ENCODE peak calls at places on chromosome 22, in nine cellular contexts. N, M, Z, B, W, C, G, E and A are unnamed samples.

GRCh38 chr22:37239336-37240239 is 4.5 kb downstream of the RAC2 start:
- DNase-seq in N (no peak), M (no peak), Z (no peak), B (no peak), W (no peak), C (no peak), G (no peak), E (no peak), A (no peak)

GRCh38 chr22:36772451-36772850 is 3.5 kb downstream of the IFT27 start:
- DNase-seq in N (no peak), M (no peak), Z (no peak), B (no peak), W (peak), C (no peak), G (no peak), E (no peak), A (no peak)

GRCh38 chr22:41696714-41697113 is 2.6 kb upstream of the MEI1 start:
- DNase-seq in N (no peak), M (no peak), Z (no peak), B (no peak), W (peak), C (no peak), G (no peak), E (no peak), A (no peak)

GRCh38 chr22:30308518-30309230 is 18.1 kb downstream of the TBC1D10A start:
- DNase-seq in N (no peak), M (no peak), Z (peak), B (no peak), W (no peak), C (no peak), G (peak), E (no peak), A (no peak)

GRCh38 chr22:47294222-47294532 is 531.7 kb downstream of the TBC1D22A start:
- DNase-seq in N (no peak), M (no peak), Z (peak), B (no peak), W (no peak), C (no peak), G (no peak), E (no peak), A (no peak)

GRCh38 chr22:25113316-25113721 is 86.3 kb upstream of the CRYBB3 start:
- DNase-seq in N (no peak), M (no peak), Z (no peak), B (no peak), W (peak), C (peak), G (no peak), E (no peak), A (no peak)

GRCh38 chr22:42145175-42145574 is 14.6 kb upstream of the CYP2D6 start:
- DNase-seq in N (no peak), M (no peak), Z (no peak), B (no peak), W (no peak), C (no peak), G (no peak), E (no peak), A (no peak)

GRCh38 chr22:46092011-46092410 is 58.3 kb upstream of the PPARA start:
- DNase-seq in N (no peak), M (no peak), Z (peak), B (no peak), W (no peak), C (no peak), G (no peak), E (no peak), A (no peak)

GRCh38 chr22:46108564-46109473 is 41.5 kb upstream of the PPARA start:
- DNase-seq in N (no peak), M (no peak), Z (no peak), B (peak), W (no peak), C (peak), G (no peak), E (no peak), A (peak)

GRCh38 chr22:38733329-38734202 is 22.2 kb downstream of the SUN2 start:
- DNase-seq in N (no peak), M (peak), Z (peak), B (peak), W (peak), C (peak), G (peak), E (no peak), A (peak)

GRCh38 chr22:32622004-32622761 is 147.6 kb downstream of the FBXO7 start:
- DNase-seq in N (peak), M (peak), Z (no peak), B (peak), W (no peak), C (peak), G (no peak), E (peak), A (peak)

GRCh38 chr22:30282616-30283046 is 6.7 kb downstream of the CASTOR1 start:
- DNase-seq in N (no peak), M (no peak), Z (peak), B (no peak), W (no peak), C (no peak), G (no peak), E (no peak), A (no peak)

GRCh38 chr22:21839765-21840140 is 27.7 kb downstream of the MAPK1 start:
- DNase-seq in N (no peak), M (no peak), Z (no peak), B (no peak), W (no peak), C (no peak), G (no peak), E (no peak), A (no peak)

GRCh38 chr22:42317691-42318547 is 47.5 kb upstream of the TCF20 start:
- DNase-seq in N (no peak), M (no peak), Z (no peak), B (no peak), W (peak), C (no peak), G (no peak), E (no peak), A (no peak)

GRCh38 chr22:44994399-44995281 is 15.2 kb downstream of the PHF21B start:
- DNase-seq in N (no peak), M (no peak), Z (no peak), B (peak), W (no peak), C (no peak), G (no peak), E (no peak), A (no peak)

GRCh38 chr22:35315855-35316745 is 16.4 kb downstream of the TOM1 start:
- DNase-seq in N (no peak), M (peak), Z (no peak), B (no peak), W (peak), C (no peak), G (no peak), E (no peak), A (no peak)

GRCh38 chr22:39706406-39707150 is 136.0 kb downstream of the CACNA1I start:
- DNase-seq in N (no peak), M (no peak), Z (no peak), B (no peak), W (no peak), C (no peak), G (no peak), E (no peak), A (peak)

GRCh38 chr22:45844949-45845613 is 131.9 kb downstream of the WNT7B start:
- DNase-seq in N (no peak), M (no peak), Z (no peak), B (no peak), W (no peak), C (no peak), G (no peak), E (no peak), A (no peak)

GRCh38 chr22:30253205-30253852 is 6.8 kb upstream of the LIF start:
- DNase-seq in N (no peak), M (peak), Z (peak), B (no peak), W (peak), C (peak), G (peak), E (no peak), A (no peak)

GRCh38 chr22:40310081-40310770 is 36.1 kb upstream of the ADSL start:
- DNase-seq in N (peak), M (no peak), Z (no peak), B (no peak), W (no peak), C (no peak), G (no peak), E (peak), A (no peak)

GRCh38 chr22:35489225-35489624 is 51.4 kb upstream of the RASD2 start:
- DNase-seq in N (no peak), M (no peak), Z (no peak), B (no peak), W (no peak), C (no peak), G (no peak), E (no peak), A (no peak)

GRCh38 chr22:37862570-37863325 is 13.5 kb downstream of the EIF3L start:
- DNase-seq in N (no peak), M (no peak), Z (no peak), B (no peak), W (no peak), C (peak), G (no peak), E (no peak), A (no peak)

DNA sequence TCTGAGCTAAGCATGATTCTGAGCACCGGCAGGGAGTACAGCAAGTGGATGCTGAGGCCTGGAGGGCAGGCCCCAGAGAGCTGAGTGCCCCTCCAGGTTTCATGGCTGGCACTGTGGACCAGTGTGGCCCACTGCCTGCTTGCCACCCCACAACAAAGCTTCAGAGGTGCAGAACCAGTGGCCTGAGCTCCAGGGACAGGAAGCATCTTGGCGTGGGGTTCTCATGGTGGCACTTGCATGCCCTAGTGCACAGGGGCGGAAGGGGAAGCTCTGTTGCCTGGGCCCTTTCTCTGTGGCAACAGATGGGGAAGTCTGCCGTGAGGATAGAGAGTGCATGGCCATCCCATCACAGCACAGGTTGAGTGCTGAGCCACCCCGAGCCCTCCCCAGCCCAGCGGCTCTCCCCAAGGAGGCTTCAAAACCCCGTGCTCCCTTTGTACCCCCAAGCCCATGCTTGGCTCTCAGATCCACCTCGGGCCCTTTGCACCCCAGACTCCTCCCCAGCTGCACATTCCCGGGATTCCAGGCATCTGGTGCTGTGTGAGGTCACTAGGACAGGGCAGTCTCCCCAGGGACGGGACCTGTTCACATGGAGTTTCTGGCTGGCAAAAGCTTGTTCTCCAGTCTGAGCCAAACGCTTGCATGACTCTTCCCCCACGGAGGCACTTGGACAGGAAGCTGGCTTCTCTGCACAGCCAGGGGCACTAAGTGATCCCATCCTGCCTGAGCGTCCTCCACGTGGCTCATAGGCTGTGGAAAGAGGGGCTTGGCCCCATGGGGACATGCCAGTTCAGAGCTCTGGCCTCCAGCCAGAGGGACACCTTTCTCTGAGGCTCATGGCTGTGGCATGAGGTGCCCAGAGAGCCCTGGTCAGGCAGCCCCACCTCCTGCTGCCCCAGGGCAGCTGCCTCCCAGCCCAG is 4.2 kb downstream of the SLC25A1 start:
- DNase-seq in N (peak), M (peak), Z (no peak), B (no peak), W (no peak), C (peak), G (no peak), E (no peak), A (peak)
- TF ChIP-seq CTCF in N (no peak), M (no peak), Z (no peak), B (no peak), W (no peak), C (no peak), G (no peak), E (no peak), A (no peak)

GRCh38 chr22:50327711-50328019 is 853 bp upstream of the DENND6B start:
- DNase-seq in N (no peak), M (no peak), Z (no peak), B (no peak), W (no peak), C (no peak), G (no peak), E (no peak), A (no peak)

GRCh38 chr22:50325444-50326224 is 1.2 kb downstream of the DENND6B start:
- DNase-seq in N (no peak), M (no peak), Z (no peak), B (no peak), W (no peak), C (no peak), G (peak), E (no peak), A (no peak)

GRCh38 chr22:50329236-50329635 is 2.4 kb upstream of the DENND6B start:
- DNase-seq in N (no peak), M (no peak), Z (no peak), B (no peak), W (no peak), C (no peak), G (no peak), E (no peak), A (no peak)

GRCh38 chr22:50326225-50326958 is 420 bp downstream of the DENND6B start:
- DNase-seq in N (no peak), M (no peak), Z (no peak), B (no peak), W (no peak), C (no peak), G (no peak), E (no peak), A (no peak)

GRCh38 chr22:50326959-50327710 is at the start of gene DENND6B:
- DNase-seq in N (no peak), M (peak), Z (peak), B (peak), W (peak), C (peak), G (peak), E (peak), A (peak)
- TF ChIP-seq CTCF in N (peak), M (peak), Z (peak), B (no peak), W (peak), C (peak), G (peak), E (no peak), A (no peak)

DNA sequence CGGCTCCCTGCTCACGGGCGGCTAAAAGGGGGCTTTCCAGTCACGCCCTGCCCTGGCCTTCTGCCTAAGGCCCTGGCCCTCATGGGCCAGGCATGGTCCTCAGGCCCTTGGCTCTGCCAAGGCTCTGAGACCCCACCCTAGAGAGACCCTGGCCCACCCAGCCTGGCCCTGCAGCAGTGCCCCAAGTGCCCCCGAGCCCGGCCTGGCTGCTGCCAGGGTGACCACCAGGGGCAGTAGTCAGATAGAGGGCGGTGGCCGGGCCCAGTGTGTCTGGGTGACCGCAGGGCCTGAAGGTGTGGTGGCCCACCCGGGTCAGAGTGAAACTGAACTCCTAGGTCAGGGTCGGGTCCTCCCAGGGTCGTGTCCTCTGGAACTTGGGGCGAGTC is 29.4 kb upstream of the CCDC188 start:
- DNase-seq in N (no peak), M (no peak), Z (no peak), B (no peak), W (no peak), C (no peak), G (no peak), E (no peak), A (no peak)
- TF ChIP-seq CTCF in N (peak), M (no peak), Z (peak), B (peak), W (no peak), C (no peak), G (no peak), E (no peak), A (peak)

GRCh38 chr22:19645391-19645790 is 68.9 kb upstream of the SEPTIN5 start:
- DNase-seq in N (no peak), M (no peak), Z (no peak), B (no peak), W (no peak), C (no peak), G (no peak), E (no peak), A (no peak)
- TF ChIP-seq CTCF in N (no peak), M (no peak), Z (no peak), B (no peak), W (no peak), C (no peak), G (no peak), E (no peak), A (no peak)

GRCh38 chr22:23276656-23277582 is 96.6 kb downstream of the BCR start:
- DNase-seq in N (no peak), M (no peak), Z (no peak), B (no peak), W (no peak), C (no peak), G (no peak), E (no peak), A (no peak)
- TF ChIP-seq CTCF in N (no peak), M (no peak), Z (no peak), B (no peak), W (no peak), C (no peak), G (no peak), E (no peak), A (no peak)

GRCh38 chr22:43338766-43339345 is 4.3 kb downstream of the SCUBE1 start:
- DNase-seq in N (no peak), M (no peak), Z (no peak), B (no peak), W (no peak), C (no peak), G (no peak), E (no peak), A (no peak)
- TF ChIP-seq CTCF in N (no peak), M (no peak), Z (no peak), B (no peak), W (no peak), C (no peak), G (no peak), E (no peak), A (no peak)

DNA sequence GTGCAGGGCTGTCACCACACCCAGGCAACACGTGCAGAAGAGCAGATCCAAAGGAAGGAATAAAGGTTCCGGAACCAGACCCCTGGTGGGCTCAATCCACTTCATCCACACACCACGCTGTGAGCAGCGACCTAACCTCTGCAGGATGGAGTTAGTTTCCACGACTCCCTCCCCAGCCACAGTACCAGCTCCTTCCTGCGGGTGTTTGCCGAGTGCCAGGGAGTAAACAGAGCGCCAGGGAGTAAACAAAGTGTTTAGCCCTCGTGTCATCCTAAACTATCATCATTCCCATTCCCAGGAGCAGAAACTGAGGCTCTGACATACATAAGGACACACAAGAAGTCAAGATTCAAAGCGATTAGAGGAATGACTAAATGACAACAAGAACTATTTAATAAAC is 261.3 kb downstream of the MN1 start:
- DNase-seq in N (no peak), M (no peak), Z (no peak), B (no peak), W (no peak), C (no peak), G (no peak), E (no peak), A (no peak)
- TF ChIP-seq CTCF in N (no peak), M (no peak), Z (no peak), B (no peak), W (no peak), C (no peak), G (no peak), E (no peak), A (no peak)

GRCh38 chr22:17949926-17950473 is 74.4 kb downstream of the MICAL3 start:
- DNase-seq in N (no peak), M (no peak), Z (no peak), B (no peak), W (no peak), C (no peak), G (no peak), E (no peak), A (no peak)

GRCh38 chr22:17954200-17954859 is 70.0 kb downstream of the MICAL3 start:
- DNase-seq in N (no peak), M (no peak), Z (no peak), B (no peak), W (no peak), C (no peak), G (no peak), E (no peak), A (no peak)

GRCh38 chr22:17953147-17953546 is 71.2 kb downstream of the MICAL3 start:
- DNase-seq in N (no peak), M (no peak), Z (no peak), B (no peak), W (no peak), C (no peak), G (no peak), E (no peak), A (no peak)

GRCh38 chr22:17951315-17951714 is 73.0 kb downstream of the MICAL3 start:
- DNase-seq in N (no peak), M (no peak), Z (no peak), B (peak), W (no peak), C (no peak), G (no peak), E (no peak), A (no peak)

DNA sequence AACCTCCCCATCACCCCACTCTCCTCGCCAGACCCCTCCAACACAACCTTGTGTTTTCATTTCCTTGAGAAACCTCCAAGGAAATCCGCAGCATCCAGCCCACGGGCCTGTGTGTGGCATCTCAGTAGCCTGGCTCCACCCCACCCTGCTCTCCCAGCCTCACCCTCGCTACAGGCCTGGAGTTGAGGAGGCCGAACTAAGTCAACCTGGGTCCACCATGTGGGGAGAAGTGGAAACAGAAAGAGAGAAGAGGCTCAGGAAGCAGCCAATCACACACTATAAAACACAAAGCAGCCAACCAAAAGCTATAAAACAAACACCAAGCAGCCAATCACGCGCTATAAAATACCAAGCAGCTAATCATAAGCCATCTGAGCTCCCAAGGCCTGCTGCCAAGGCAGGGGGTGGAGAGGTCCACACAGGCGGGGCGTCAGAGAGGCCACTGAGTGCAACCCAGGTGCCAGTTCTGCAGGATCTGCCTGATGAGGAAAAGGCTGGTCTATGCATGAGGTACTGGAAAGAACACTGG is 72.0 kb downstream of the MICAL3 start:
- DNase-seq in N (no peak), M (no peak), Z (no peak), B (no peak), W (no peak), C (no peak), G (no peak), E (no peak), A (no peak)
- TF ChIP-seq CTCF in N (no peak), M (no peak), Z (no peak), B (no peak), W (no peak), C (no peak), G (no peak), E (no peak), A (no peak)

DNA sequence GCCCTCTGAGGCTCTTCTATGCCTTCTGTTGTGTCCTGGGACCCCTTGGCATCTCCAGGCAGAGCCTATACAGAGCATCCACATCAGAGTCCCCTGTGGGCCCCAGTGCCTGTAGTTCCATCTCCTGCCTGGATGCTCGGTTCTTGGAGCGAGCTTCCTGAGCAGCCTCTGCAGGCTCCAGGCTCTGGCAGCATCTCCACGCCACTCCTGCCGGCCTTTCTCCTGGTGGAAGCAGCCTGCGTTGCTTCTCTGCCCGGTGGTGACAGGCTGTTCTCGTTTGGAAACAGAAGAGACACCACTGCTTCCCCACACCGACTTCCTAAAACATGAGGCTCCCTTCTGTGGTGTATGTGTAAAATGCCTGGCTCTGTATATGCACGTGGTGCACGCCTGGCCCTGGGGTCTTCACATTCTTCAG is 52.8 kb downstream of the BCR start:
- DNase-seq in N (no peak), M (no peak), Z (no peak), B (no peak), W (no peak), C (no peak), G (no peak), E (no peak), A (no peak)
- TF ChIP-seq CTCF in N (peak), M (no peak), Z (no peak), B (peak), W (no peak), C (no peak), G (no peak), E (no peak), A (no peak)

GRCh38 chr22:29065468-29066190 is 4.0 kb upstream of the C22orf31 start:
- DNase-seq in N (no peak), M (no peak), Z (no peak), B (no peak), W (no peak), C (no peak), G (no peak), E (no peak), A (no peak)
- TF ChIP-seq CTCF in N (no peak), M (no peak), Z (no peak), B (no peak), W (no peak), C (no peak), G (no peak), E (no peak), A (no peak)